ENCODE peak calls at places on chromosomes 16 and 17, in four cellular contexts. One of them, this sample, is unnamed.

GRCh38 chr17:50836826-50837225 is 1.4 kb downstream of the WFIKKN2 start:
- DNase-seq in cardiac fibroblast: no peak
- DNase-seq in suprapubic skin: peak; percentile 48
- DNase-seq in neural crest cell: no peak
- DNase-seq in this sample: no peak

GRCh38 chr16:75108792-75109731 is 7.5 kb downstream of the LDHD start:
- DNase-seq in cardiac fibroblast: peak; percentile 93
- DNase-seq in suprapubic skin: peak; percentile 86
- DNase-seq in neural crest cell: no peak
- DNase-seq in this sample: peak; percentile 83

GRCh38 chr17:47884905-47885735 is 10.9 kb upstream of the SP2 start:
- DNase-seq in cardiac fibroblast: no peak
- DNase-seq in suprapubic skin: no peak
- DNase-seq in neural crest cell: no peak
- DNase-seq in this sample: no peak

GRCh38 chr16:80924372-80924978 is 82.2 kb downstream of the CMC2 start:
- DNase-seq in cardiac fibroblast: peak; percentile 79
- DNase-seq in suprapubic skin: no peak
- DNase-seq in neural crest cell: peak; percentile 57
- DNase-seq in this sample: peak; percentile 22

GRCh38 chr17:13372432-13372831 is 229.3 kb downstream of the HS3ST3A1 start:
- DNase-seq in cardiac fibroblast: no peak
- DNase-seq in suprapubic skin: no peak
- DNase-seq in neural crest cell: no peak
- DNase-seq in this sample: no peak

GRCh38 chr16:85321856-85322271 is 209.6 kb upstream of the CIBAR2 start:
- DNase-seq in cardiac fibroblast: peak; percentile 92
- DNase-seq in suprapubic skin: peak; percentile 93
- DNase-seq in neural crest cell: no peak
- DNase-seq in this sample: peak; percentile 94

GRCh38 chr17:40348562-40349476 is 15.7 kb downstream of the GJD3 start:
- DNase-seq in cardiac fibroblast: no peak
- DNase-seq in suprapubic skin: no peak
- DNase-seq in neural crest cell: no peak
- DNase-seq in this sample: no peak

GRCh38 chr16:3283525-3284447 is 495 bp downstream of the ZNF263 start:
- DNase-seq in cardiac fibroblast: peak; percentile 9
- DNase-seq in suprapubic skin: peak; percentile 69
- DNase-seq in neural crest cell: no peak
- DNase-seq in this sample: no peak

GRCh38 chr16:11308493-11309283 is 27.6 kb upstream of the PRM1 start:
- DNase-seq in cardiac fibroblast: no peak
- DNase-seq in suprapubic skin: no peak
- DNase-seq in neural crest cell: no peak
- DNase-seq in this sample: no peak

GRCh38 chr16:81511371-81511770 is 66.8 kb downstream of the CMIP start:
- DNase-seq in cardiac fibroblast: peak; percentile 86
- DNase-seq in suprapubic skin: no peak
- DNase-seq in neural crest cell: no peak
- DNase-seq in this sample: peak; percentile 22

GRCh38 chr17:48478224-48479013 is 48.4 kb upstream of the SKAP1 start:
- DNase-seq in cardiac fibroblast: no peak
- DNase-seq in suprapubic skin: no peak
- DNase-seq in neural crest cell: no peak
- DNase-seq in this sample: no peak

GRCh38 chr17:19703106-19703775 is 13.1 kb downstream of the SLC47A2 start:
- DNase-seq in cardiac fibroblast: no peak
- DNase-seq in suprapubic skin: no peak
- DNase-seq in neural crest cell: no peak
- DNase-seq in this sample: no peak

GRCh38 chr16:53974484-53975115 is 270.6 kb downstream of the FTO start:
- DNase-seq in cardiac fibroblast: peak; percentile 31
- DNase-seq in suprapubic skin: no peak
- DNase-seq in neural crest cell: no peak
- DNase-seq in this sample: no peak

GRCh38 chr17:50949128-50950001 is 83.2 kb upstream of the TOB1 start:
- DNase-seq in cardiac fibroblast: no peak
- DNase-seq in suprapubic skin: peak; percentile 60
- DNase-seq in neural crest cell: no peak
- DNase-seq in this sample: no peak

GRCh38 chr16:85082553-85083050 is 29.7 kb downstream of the CIBAR2 start:
- DNase-seq in cardiac fibroblast: no peak
- DNase-seq in suprapubic skin: no peak
- DNase-seq in neural crest cell: no peak
- DNase-seq in this sample: no peak

GRCh38 chr17:35069311-35069710 is 5.8 kb upstream of the RFFL start:
- DNase-seq in cardiac fibroblast: peak; percentile 88
- DNase-seq in suprapubic skin: no peak
- DNase-seq in neural crest cell: no peak
- DNase-seq in this sample: no peak

GRCh38 chr17:70332811-70333210 is 163.5 kb downstream of the KCNJ2 start:
- DNase-seq in cardiac fibroblast: no peak
- DNase-seq in suprapubic skin: no peak
- DNase-seq in neural crest cell: no peak
- DNase-seq in this sample: no peak

GRCh38 chr16:57314161-57314785 is 29.8 kb upstream of the PLLP start:
- DNase-seq in cardiac fibroblast: no peak
- DNase-seq in suprapubic skin: no peak
- DNase-seq in neural crest cell: no peak
- DNase-seq in this sample: no peak

GRCh38 chr17:62781356-62781755 is 26.8 kb downstream of the MARCHF10 start:
- DNase-seq in cardiac fibroblast: peak; percentile 54
- DNase-seq in suprapubic skin: no peak
- DNase-seq in neural crest cell: no peak
- DNase-seq in this sample: no peak

GRCh38 chr16:1976951-1977874 is 4.1 kb downstream of the NOXO1 start:
- DNase-seq in cardiac fibroblast: no peak
- DNase-seq in suprapubic skin: no peak
- DNase-seq in neural crest cell: no peak
- DNase-seq in this sample: no peak

GRCh38 chr16:2145843-2146242 is 2.6 kb upstream of the RAB26 start:
- DNase-seq in cardiac fibroblast: no peak
- DNase-seq in suprapubic skin: no peak
- DNase-seq in neural crest cell: no peak
- DNase-seq in this sample: no peak

GRCh38 chr17:57774872-57775271 is 29.8 kb upstream of the CCDC182 start:
- DNase-seq in cardiac fibroblast: no peak
- DNase-seq in suprapubic skin: no peak
- DNase-seq in neural crest cell: no peak
- DNase-seq in this sample: no peak

GRCh38 chr16:10552998-10553491 is 27.4 kb downstream of the EMP2 start:
- DNase-seq in cardiac fibroblast: no peak
- DNase-seq in suprapubic skin: no peak
- DNase-seq in neural crest cell: no peak
- DNase-seq in this sample: no peak

DNA sequence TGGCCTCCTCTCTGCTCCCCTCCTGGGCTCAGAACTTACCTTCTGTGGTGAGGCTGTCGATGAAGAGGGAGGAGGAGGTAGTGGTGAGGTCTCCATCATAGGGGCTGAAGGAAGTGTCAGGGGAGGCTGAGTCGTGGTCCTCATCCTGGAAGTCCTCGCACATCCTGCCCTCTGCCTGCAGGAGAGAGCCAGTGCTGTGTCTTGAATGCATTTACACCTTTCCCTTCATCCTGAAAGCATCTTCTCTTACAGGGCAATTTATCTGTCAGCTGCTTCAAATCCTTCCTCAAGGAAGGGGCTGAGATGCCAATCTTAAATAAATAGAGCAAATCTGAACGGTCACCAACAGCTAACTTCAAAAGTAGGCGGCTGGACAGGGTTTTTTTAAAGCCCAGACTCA is 73.6 kb downstream of the PLXDC1 start:
- DNase-seq in cardiac fibroblast: no peak
- DNase-seq in suprapubic skin: no peak
- DNase-seq in neural crest cell: no peak
- DNase-seq in this sample: no peak
- TF ChIP-seq CTCF in cardiac fibroblast: peak; percentile 4
- TF ChIP-seq CTCF in suprapubic skin: no peak
- TF ChIP-seq CTCF in neural crest cell: no peak
- TF ChIP-seq CTCF in this sample: peak; percentile 12

DNA sequence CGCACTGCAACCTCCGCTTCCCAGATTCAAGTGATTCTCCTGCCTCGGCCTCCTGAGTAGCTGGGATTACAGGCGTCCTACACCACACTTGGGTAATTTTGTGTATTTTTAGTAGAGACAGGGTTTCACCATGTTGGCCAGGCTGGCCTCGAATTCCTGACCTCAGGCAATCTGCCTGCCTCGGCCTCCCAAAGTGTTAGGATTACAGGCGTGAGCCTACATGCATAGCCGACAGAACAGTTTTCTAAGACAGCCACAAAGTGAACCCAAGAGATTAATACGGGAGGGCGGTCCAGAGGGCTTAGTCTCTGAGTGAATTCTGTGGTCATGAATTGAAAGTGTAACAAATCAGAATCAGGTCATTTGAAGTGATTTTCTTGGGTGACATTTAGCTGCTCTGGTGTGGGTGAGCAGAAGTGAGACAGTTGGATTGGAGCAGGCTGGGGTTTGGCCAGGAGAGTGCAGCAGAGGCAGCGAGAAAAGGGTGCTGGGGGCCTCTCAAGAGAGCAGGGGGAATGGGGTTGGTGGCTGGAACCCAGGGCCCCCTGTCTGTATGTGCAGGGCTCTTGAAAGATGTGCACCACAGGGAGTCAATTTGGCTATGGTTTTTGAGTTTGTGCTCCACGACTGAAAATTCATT is 231.4 kb upstream of the WSCD1 start:
- DNase-seq in cardiac fibroblast: no peak
- DNase-seq in suprapubic skin: no peak
- DNase-seq in neural crest cell: no peak
- DNase-seq in this sample: no peak
- TF ChIP-seq CTCF in cardiac fibroblast: no peak
- TF ChIP-seq CTCF in suprapubic skin: no peak
- TF ChIP-seq CTCF in neural crest cell: no peak
- TF ChIP-seq CTCF in this sample: no peak

DNA sequence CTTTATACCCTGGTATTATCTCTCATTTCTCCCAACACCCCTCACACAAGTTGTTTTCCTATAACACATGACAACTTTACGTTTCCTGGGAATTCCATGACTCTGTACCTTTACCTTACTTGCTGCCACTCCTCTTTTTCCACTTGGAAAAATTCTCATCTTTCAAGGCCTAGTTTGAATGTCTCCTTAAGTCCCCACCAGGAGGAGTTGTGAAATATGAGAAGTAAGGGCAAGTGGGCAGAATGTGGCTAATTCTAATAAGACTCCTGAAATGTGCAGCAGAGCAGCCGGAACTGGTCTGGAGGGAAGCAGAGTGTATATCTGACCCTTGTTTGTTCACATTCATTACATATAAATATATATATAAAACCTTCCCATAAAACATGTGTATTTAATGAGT is 39.7 kb downstream of the BRCA1 start:
- DNase-seq in cardiac fibroblast: no peak
- DNase-seq in suprapubic skin: no peak
- DNase-seq in neural crest cell: no peak
- DNase-seq in this sample: peak; percentile 15
- TF ChIP-seq CTCF in cardiac fibroblast: no peak
- TF ChIP-seq CTCF in suprapubic skin: no peak
- TF ChIP-seq CTCF in neural crest cell: no peak
- TF ChIP-seq CTCF in this sample: peak; percentile 29

GRCh38 chr17:9020824-9021157 is 519 bp upstream of the NTN1 start:
- DNase-seq in cardiac fibroblast: no peak
- DNase-seq in suprapubic skin: no peak
- DNase-seq in neural crest cell: no peak
- DNase-seq in this sample: no peak
- TF ChIP-seq CTCF in cardiac fibroblast: no peak
- TF ChIP-seq CTCF in suprapubic skin: no peak
- TF ChIP-seq CTCF in neural crest cell: no peak
- TF ChIP-seq CTCF in this sample: no peak

GRCh38 chr16:49431591-49432290 is 58.1 kb downstream of the C16orf78 start:
- DNase-seq in cardiac fibroblast: no peak
- DNase-seq in suprapubic skin: peak; percentile 14
- DNase-seq in neural crest cell: no peak
- DNase-seq in this sample: no peak
- TF ChIP-seq CTCF in cardiac fibroblast: no peak
- TF ChIP-seq CTCF in suprapubic skin: no peak
- TF ChIP-seq CTCF in neural crest cell: no peak
- TF ChIP-seq CTCF in this sample: no peak

DNA sequence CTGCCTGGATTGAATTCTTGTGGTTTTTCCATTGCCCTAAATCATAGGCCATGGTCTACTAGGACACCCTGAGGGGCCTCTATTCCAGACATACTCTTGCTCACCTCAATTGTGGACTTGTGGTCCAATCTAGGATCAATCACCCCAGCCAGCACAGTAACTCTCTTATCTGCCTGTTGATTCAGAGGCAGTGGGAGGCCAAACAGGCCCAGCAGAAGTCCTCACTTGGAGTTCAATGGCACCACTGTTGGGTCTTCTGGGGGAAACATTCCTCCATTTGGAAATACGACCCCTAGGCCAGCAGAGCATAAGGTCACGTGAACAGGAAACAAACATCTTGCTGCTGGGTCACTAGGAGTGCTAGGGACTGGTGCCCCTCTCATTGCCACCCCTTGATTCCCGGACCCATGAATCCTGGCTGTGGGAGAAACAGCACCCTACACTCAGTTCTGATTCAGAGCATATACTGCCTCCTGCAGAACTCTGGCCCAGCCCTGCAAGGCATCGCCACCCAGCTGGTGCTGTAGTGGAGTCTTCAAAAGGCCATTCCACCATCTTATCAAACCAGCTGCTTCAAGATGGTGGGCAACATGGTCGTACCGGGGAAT is 6.8 kb upstream of the NXN start:
- DNase-seq in cardiac fibroblast: no peak
- DNase-seq in suprapubic skin: no peak
- DNase-seq in neural crest cell: no peak
- DNase-seq in this sample: no peak
- TF ChIP-seq CTCF in cardiac fibroblast: no peak
- TF ChIP-seq CTCF in suprapubic skin: no peak
- TF ChIP-seq CTCF in neural crest cell: no peak
- TF ChIP-seq CTCF in this sample: no peak

DNA sequence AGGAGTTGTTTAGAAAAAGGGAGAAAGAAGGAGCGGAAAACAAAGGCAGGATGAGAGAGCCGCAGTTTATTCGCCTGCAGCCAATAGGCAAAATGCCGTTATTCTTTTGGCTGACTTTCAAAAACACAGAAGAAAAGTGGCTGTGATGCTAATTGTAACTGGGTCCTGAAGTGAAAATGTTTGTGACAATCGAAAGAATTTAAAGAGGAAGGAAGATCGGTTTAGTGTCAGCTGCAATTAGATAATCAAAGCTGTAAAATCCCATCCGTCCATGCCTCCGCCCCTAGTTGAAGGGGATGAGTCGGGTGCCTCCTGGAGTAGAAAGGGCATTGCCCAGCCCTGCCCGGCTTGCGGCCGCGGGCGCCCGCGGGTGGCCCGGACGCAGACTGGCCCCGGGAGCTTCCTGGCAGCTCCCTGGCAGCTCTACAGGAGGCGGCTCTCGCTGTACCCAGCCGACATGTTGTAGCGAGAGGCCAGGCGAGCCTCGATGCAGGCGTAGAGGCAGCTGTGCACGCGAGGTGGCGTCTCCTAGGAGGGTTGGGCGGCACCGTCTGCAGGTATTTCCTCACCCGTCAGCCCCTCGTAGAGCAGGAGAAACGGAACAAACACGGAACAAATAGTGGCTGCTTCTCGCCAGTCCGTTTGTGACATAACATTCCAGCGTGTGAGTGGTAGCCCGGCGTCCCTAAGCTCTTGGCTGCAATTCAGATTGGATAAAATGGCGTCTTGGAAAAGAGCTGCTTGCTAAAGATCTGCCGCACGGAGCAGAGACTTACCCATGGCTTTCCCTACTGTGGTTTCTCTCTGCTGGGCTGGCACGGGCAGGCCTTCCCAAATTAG is 82.3 kb downstream of the TNRC6C start:
- DNase-seq in cardiac fibroblast: peak; percentile 61
- DNase-seq in suprapubic skin: peak; percentile 72
- DNase-seq in neural crest cell: no peak
- DNase-seq in this sample: peak; percentile 35
- TF ChIP-seq CTCF in cardiac fibroblast: peak; percentile 14
- TF ChIP-seq CTCF in suprapubic skin: no peak
- TF ChIP-seq CTCF in neural crest cell: no peak
- TF ChIP-seq CTCF in this sample: peak; percentile 31

GRCh38 chr16:30585400-30586191 is at the start of gene ZNF785:
- DNase-seq in cardiac fibroblast: peak; percentile 100
- DNase-seq in suprapubic skin: peak; percentile 98
- DNase-seq in neural crest cell: peak; percentile 87
- DNase-seq in this sample: peak; percentile 98
- TF ChIP-seq CTCF in cardiac fibroblast: no peak
- TF ChIP-seq CTCF in suprapubic skin: no peak
- TF ChIP-seq CTCF in neural crest cell: no peak
- TF ChIP-seq CTCF in this sample: no peak